ENCODE peak calls at places on chromosomes 2 and 18, in five cellular contexts. K is adrenal gland; E is SJSA1; G is T-helper 17 cell; N is activated naive CD4-positive, alpha-beta T cell. B is an unnamed sample.
A peak's percentile ranks its signal among the peaks of the same experiment; 100 is the strongest.

GRCh38 chr2:113283704-113284284 is 5.1 kb upstream of the PAX8 start:
- DNase-seq in E (peak; percentile 100), G (no peak), N (no peak), K (peak; percentile 93), B (peak; percentile 60)

GRCh38 chr2:234256516-234256915 is 206.0 kb downstream of the SPP2 start:
- DNase-seq in E (no peak), K (no peak), N (no peak), G (no peak), B (no peak)

GRCh38 chr2:238121511-238122286 is 16.8 kb upstream of the KLHL30 start:
- DNase-seq in K (no peak), E (no peak), G (no peak), N (no peak), B (peak; percentile 23)

GRCh38 chr2:158573739-158574138 is 117.0 kb downstream of the PKP4 start:
- DNase-seq in N (no peak), G (no peak), K (no peak), E (no peak), B (no peak)

GRCh38 chr2:205675861-205676516 is 6.3 kb upstream of the NRP2 start:
- DNase-seq in K (no peak), N (no peak), G (no peak), E (peak; percentile 81), B (no peak)

GRCh38 chr2:151056870-151057269 is 204.8 kb downstream of the RBM43 start:
- DNase-seq in E (no peak), N (no peak), K (no peak), G (no peak), B (no peak)

GRCh38 chr2:58680938-58681337 is 439.8 kb upstream of the FANCL start:
- DNase-seq in G (no peak), N (no peak), E (no peak), K (no peak), B (no peak)

GRCh38 chr2:174815524-174815923 is 51.3 kb upstream of the CHRNA1 start:
- DNase-seq in G (no peak), N (no peak), K (no peak), E (no peak), B (no peak)

GRCh38 chr2:241986836-241987641 is 117.5 kb downstream of the RTP5 start:
- DNase-seq in K (no peak), G (no peak), N (no peak), E (no peak), B (no peak)

GRCh38 chr2:207836526-207837133 is 66.9 kb upstream of the FZD5 start:
- DNase-seq in G (no peak), E (no peak), N (no peak), K (peak; percentile 60), B (peak; percentile 51)

GRCh38 chr2:142190805-142191204 is 60.0 kb upstream of the LRP1B start:
- DNase-seq in N (no peak), G (no peak), E (peak; percentile 45), K (no peak), B (no peak)

GRCh38 chr2:157229572-157229971 is 27.9 kb upstream of the GALNT5 start:
- DNase-seq in G (no peak), K (peak; percentile 57), N (no peak), E (no peak), B (no peak)

GRCh38 chr2:10584843-10585475 is 104.8 kb downstream of the NOL10 start:
- DNase-seq in K (no peak), N (no peak), E (peak; percentile 90), G (no peak), B (no peak)

GRCh38 chr18:59149007-59149406 is 9.3 kb downstream of the SEC11C start:
- DNase-seq in E (no peak), G (no peak), N (no peak), K (no peak), B (no peak)

GRCh38 chr2:60634443-60634842 is 81.0 kb upstream of the BCL11A start:
- DNase-seq in E (no peak), N (no peak), G (no peak), K (no peak), B (no peak)

B was measured in left ventricle myocardium superior.